ENCODE peak calls at places on chromosomes 5 and 9, in five cellular contexts. C is substantia nigra, R is heart left ventricle, X is AML-193, H is neural progenitor cell. I is an unnamed sample.

GRCh38 chr5:147857302-147858129 is 21.0 kb upstream of the SCGB3A2 start:
- DNase-seq in R (peak; percentile 40), X (no peak), H (peak; percentile 73), C (peak; percentile 5), I (no peak)

GRCh38 chr9:105663914-105664313 is 1.7 kb downstream of the TAL2 start:
- DNase-seq in H (no peak), X (no peak), C (no peak), R (no peak), I (no peak)

GRCh38 chr5:15450949-15451348 is 49.0 kb upstream of the FBXL7 start:
- DNase-seq in H (no peak), R (no peak), X (no peak), C (no peak), I (no peak)

GRCh38 chr5:81767938-81768337 is 17.0 kb upstream of the SSBP2 start:
- DNase-seq in H (no peak), X (no peak), R (no peak), C (no peak), I (no peak)

GRCh38 chr5:180640765-180641565 is 8.4 kb downstream of the FLT4 start:
- DNase-seq in C (no peak), H (no peak), X (no peak), R (peak; percentile 14), I (no peak)

GRCh38 chr5:143685416-143685815 is 126.5 kb upstream of the HMHB1 start:
- DNase-seq in R (no peak), X (no peak), H (no peak), C (no peak), I (no peak)

GRCh38 chr5:657570-657969 is 35.6 kb downstream of the TPPP start:
- DNase-seq in X (no peak), H (no peak), R (peak; percentile 11), C (no peak), I (no peak)

GRCh38 chr9:104276709-104277245 is 182.7 kb downstream of the SMC2 start:
- DNase-seq in H (no peak), X (no peak), C (no peak), R (no peak), I (no peak)

GRCh38 chr9:33415152-33416038 is 13.0 kb upstream of the AQP7 start:
- DNase-seq in H (peak; percentile 81), X (peak; percentile 49), R (peak; percentile 65), C (no peak), I (peak; percentile 87)

GRCh38 chr9:75890541-75891276 is at the start of gene PCSK5:
- DNase-seq in R (peak; percentile 93), X (peak; percentile 66), H (peak; percentile 97), C (peak; percentile 75), I (peak; percentile 95)

GRCh38 chr5:176737746-176738699 is 72.3 kb upstream of the UNC5A start:
- DNase-seq in X (no peak), R (no peak), C (no peak), H (no peak), I (no peak)

I was measured in pancreas.